ENCODE peak calls at places on chromosomes 13 and 19, in ten cellular contexts. H is ovary, M is adrenal gland, A is GM12865, N is GM13976, D is glutamatergic neuron, J is neural crest cell, Z is fibroblast of the aortic adventitia, K is fibroblast of lung, F is HFF-Myc. W is an unnamed sample.

GRCh38 chr13:55199132-55199531 is 1941.6 kb upstream of the PRR20A start:
- DNase-seq in H (no peak), M (no peak), A (no peak), N (no peak), D (peak; percentile 18), J (no peak), Z (no peak), K (no peak), F (no peak), W (no peak)

GRCh38 chr13:80249906-80250513 is 90.9 kb downstream of the SPRY2 start:
- DNase-seq in H (no peak), M (no peak), A (no peak), N (no peak), D (no peak), J (no peak), Z (peak; percentile 12), K (no peak), F (no peak), W (no peak)

GRCh38 chr13:42071667-42072419 is 23.4 kb downstream of the DGKH start:
- DNase-seq in H (no peak), M (no peak), A (no peak), N (no peak), D (no peak), J (no peak), Z (peak; percentile 58), K (peak; percentile 47), F (no peak), W (no peak)

GRCh38 chr19:51702754-51703654 is 9.9 kb downstream of the SPACA6 start:
- DNase-seq in H (peak; percentile 56), M (peak; percentile 77), A (no peak), N (no peak), D (no peak), J (no peak), Z (no peak), K (no peak), F (no peak), W (no peak)

GRCh38 chr19:49016067-49016839 is 638 bp downstream of the LHB start:
- DNase-seq in H (no peak), M (no peak), A (no peak), N (no peak), D (no peak), J (no peak), Z (no peak), K (no peak), F (no peak), W (no peak)

GRCh38 chr19:38175422-38175821 is 48.6 kb downstream of the DPF1 start:
- DNase-seq in H (no peak), M (no peak), A (no peak), N (no peak), D (no peak), J (no peak), Z (no peak), K (no peak), F (no peak), W (no peak)

GRCh38 chr19:54209748-54210494 is 9.3 kb downstream of the RPS9 start:
- DNase-seq in H (peak; percentile 97), M (peak; percentile 98), A (no peak), N (no peak), D (no peak), J (no peak), Z (peak; percentile 97), K (peak; percentile 97), F (peak; percentile 95), W (peak; percentile 98)

GRCh38 chr13:27774651-27775050 is 17.6 kb upstream of the GSX1 start:
- DNase-seq in H (no peak), M (no peak), A (peak; percentile 29), N (no peak), D (no peak), J (no peak), Z (no peak), K (no peak), F (no peak), W (no peak)

GRCh38 chr19:52270266-52270885 is 989 bp downstream of the ZNF766 start:
- DNase-seq in H (no peak), M (no peak), A (peak; percentile 38), N (peak; percentile 39), D (peak; percentile 30), J (no peak), Z (no peak), K (peak; percentile 15), F (no peak), W (peak; percentile 5)

GRCh38 chr19:23436944-23437343 is 41.7 kb upstream of the ZNF91 start:
- DNase-seq in H (no peak), M (no peak), A (no peak), N (no peak), D (no peak), J (no peak), Z (no peak), K (no peak), F (no peak), W (no peak)

GRCh38 chr13:99385940-99386339 is 78.7 kb upstream of the GPR183 start:
- DNase-seq in H (no peak), M (peak; percentile 28), A (no peak), N (no peak), D (no peak), J (no peak), Z (no peak), K (no peak), F (no peak), W (no peak)

GRCh38 chr19:18539372-18539771 is 4.0 kb downstream of the FKBP8 start:
- DNase-seq in H (no peak), M (no peak), A (no peak), N (no peak), D (no peak), J (no peak), Z (no peak), K (no peak), F (no peak), W (no peak)

GRCh38 chr19:32673573-32673972 is 1.4 kb downstream of the ANKRD27 start:
- DNase-seq in H (no peak), M (no peak), A (no peak), N (no peak), D (no peak), J (no peak), Z (no peak), K (no peak), F (no peak), W (no peak)

GRCh38 chr13:77374786-77375185 is 47.9 kb upstream of the MYCBP2 start:
- DNase-seq in H (no peak), M (no peak), A (peak; percentile 24), N (no peak), D (no peak), J (no peak), Z (no peak), K (no peak), F (no peak), W (no peak)

GRCh38 chr19:36136975-36137686 is 2.7 kb upstream of the CAPNS1 start:
- DNase-seq in H (no peak), M (peak; percentile 94), A (no peak), N (peak; percentile 12), D (no peak), J (no peak), Z (peak; percentile 72), K (peak; percentile 66), F (no peak), W (peak; percentile 58)

GRCh38 chr13:32940601-32941000 is 75.6 kb upstream of the KL start:
- DNase-seq in H (no peak), M (peak; percentile 59), A (peak; percentile 39), N (no peak), D (no peak), J (no peak), Z (peak; percentile 15), K (peak; percentile 58), F (no peak), W (no peak)

GRCh38 chr19:38455031-38455430 is 21.5 kb downstream of the RYR1 start:
- DNase-seq in H (no peak), M (no peak), A (no peak), N (no peak), D (no peak), J (peak; percentile 29), Z (peak; percentile 16), K (peak; percentile 14), F (peak; percentile 6), W (no peak)

GRCh38 chr13:97631158-97631557 is 197.2 kb downstream of the RAP2A start:
- DNase-seq in H (no peak), M (no peak), A (peak; percentile 45), N (no peak), D (no peak), J (no peak), Z (no peak), K (no peak), F (no peak), W (no peak)

GRCh38 chr19:6020972-6021805 is 43.2 kb upstream of the RANBP3 start:
- DNase-seq in H (no peak), M (no peak), A (no peak), N (no peak), D (no peak), J (no peak), Z (no peak), K (no peak), F (no peak), W (no peak)

GRCh38 chr19:3879656-3880055 is 829 bp upstream of the ATCAY start:
- DNase-seq in H (no peak), M (no peak), A (no peak), N (no peak), D (no peak), J (no peak), Z (no peak), K (no peak), F (no peak), W (no peak)
- TF ChIP-seq CTCF in H (no peak), M (no peak), A (no peak), N (no peak), D (peak; percentile 67), J (peak; percentile 40), Z (no peak), K (no peak), F (peak; percentile 29), W (peak; percentile 49)

GRCh38 chr13:49821216-49821820 is 28.8 kb upstream of the KPNA3 start:
- DNase-seq in H (no peak), M (no peak), A (peak; percentile 19), N (no peak), D (no peak), J (no peak), Z (no peak), K (no peak), F (no peak), W (no peak)
- TF ChIP-seq CTCF in H (no peak), M (no peak), A (no peak), N (no peak), D (no peak), J (no peak), Z (peak; percentile 9), K (no peak), F (no peak), W (no peak)

GRCh38 chr19:12681074-12681987 is at the start of gene DHPS:
- DNase-seq in H (peak; percentile 94), M (peak; percentile 98), A (peak; percentile 99), N (peak; percentile 95), D (peak; percentile 83), J (peak; percentile 77), Z (peak; percentile 98), K (peak; percentile 98), F (peak; percentile 99), W (peak; percentile 96)
- TF ChIP-seq CTCF in H (no peak), M (no peak), A (no peak), N (no peak), D (no peak), J (peak; percentile 1), Z (peak; percentile 5), K (no peak), F (no peak), W (peak; percentile 46)

GRCh38 chr13:71067164-71067815 is 799.7 kb downstream of the DACH1 start:
- DNase-seq in H (no peak), M (no peak), A (no peak), N (no peak), D (no peak), J (no peak), Z (no peak), K (no peak), F (no peak), W (no peak)
- TF ChIP-seq CTCF in H (no peak), M (no peak), A (no peak), N (no peak), D (no peak), J (peak; percentile 27), Z (no peak), K (no peak), F (no peak), W (no peak)